ENCODE peak calls at places on chromosomes 13 and 19, in nine cellular contexts. One of them, this sample, is unnamed.

GRCh38 chr13:44574466-44574855 is 1.7 kb downstream of the TSC22D1 start:
- DNase-seq in psoas muscle: no peak
- DNase-seq in fibroblast of lung: no peak
- DNase-seq in PC-3: peak; percentile 38
- DNase-seq in neuronal stem cell: no peak
- DNase-seq in mucosa of descending colon: no peak
- DNase-seq in hepatocyte: no peak
- DNase-seq in suprapubic skin: no peak
- DNase-seq in Peyer's patch: no peak
- DNase-seq in this sample: no peak

GRCh38 chr13:112444416-112445399 is 68.6 kb downstream of the SPACA7 start:
- DNase-seq in psoas muscle: no peak
- DNase-seq in fibroblast of lung: no peak
- DNase-seq in PC-3: no peak
- DNase-seq in neuronal stem cell: no peak
- DNase-seq in mucosa of descending colon: no peak
- DNase-seq in hepatocyte: no peak
- DNase-seq in suprapubic skin: peak; percentile 72
- DNase-seq in Peyer's patch: no peak
- DNase-seq in this sample: no peak

GRCh38 chr13:32362574-32362973 is 47.3 kb downstream of the BRCA2 start:
- DNase-seq in psoas muscle: no peak
- DNase-seq in fibroblast of lung: no peak
- DNase-seq in PC-3: no peak
- DNase-seq in neuronal stem cell: no peak
- DNase-seq in mucosa of descending colon: no peak
- DNase-seq in hepatocyte: no peak
- DNase-seq in suprapubic skin: no peak
- DNase-seq in Peyer's patch: no peak
- DNase-seq in this sample: no peak

GRCh38 chr19:7534531-7534980 is 961 bp upstream of the PNPLA6 start:
- DNase-seq in psoas muscle: peak; percentile 68
- DNase-seq in fibroblast of lung: peak; percentile 88
- DNase-seq in PC-3: peak; percentile 56
- DNase-seq in neuronal stem cell: peak; percentile 83
- DNase-seq in mucosa of descending colon: peak; percentile 62
- DNase-seq in hepatocyte: peak; percentile 85
- DNase-seq in suprapubic skin: no peak
- DNase-seq in Peyer's patch: peak; percentile 70
- DNase-seq in this sample: peak; percentile 70

GRCh38 chr13:74067818-74068217 is 66.4 kb downstream of the KLF12 start:
- DNase-seq in psoas muscle: no peak
- DNase-seq in fibroblast of lung: peak; percentile 66
- DNase-seq in PC-3: peak; percentile 59
- DNase-seq in neuronal stem cell: no peak
- DNase-seq in mucosa of descending colon: no peak
- DNase-seq in hepatocyte: no peak
- DNase-seq in suprapubic skin: no peak
- DNase-seq in Peyer's patch: no peak
- DNase-seq in this sample: no peak

GRCh38 chr13:31175847-31176536 is 14.3 kb upstream of the HSPH1 start:
- DNase-seq in psoas muscle: no peak
- DNase-seq in fibroblast of lung: no peak
- DNase-seq in PC-3: no peak
- DNase-seq in neuronal stem cell: no peak
- DNase-seq in mucosa of descending colon: no peak
- DNase-seq in hepatocyte: no peak
- DNase-seq in suprapubic skin: no peak
- DNase-seq in Peyer's patch: no peak
- DNase-seq in this sample: no peak

GRCh38 chr13:46058268-46058667 is 5.7 kb upstream of the ZC3H13 start:
- DNase-seq in psoas muscle: no peak
- DNase-seq in fibroblast of lung: no peak
- DNase-seq in PC-3: no peak
- DNase-seq in neuronal stem cell: no peak
- DNase-seq in mucosa of descending colon: no peak
- DNase-seq in hepatocyte: no peak
- DNase-seq in suprapubic skin: no peak
- DNase-seq in Peyer's patch: no peak
- DNase-seq in this sample: no peak

GRCh38 chr19:11338164-11338563 is 1.3 kb downstream of the RAB3D start:
- DNase-seq in psoas muscle: no peak
- DNase-seq in fibroblast of lung: no peak
- DNase-seq in PC-3: no peak
- DNase-seq in neuronal stem cell: no peak
- DNase-seq in mucosa of descending colon: peak; percentile 52
- DNase-seq in hepatocyte: peak; percentile 58
- DNase-seq in suprapubic skin: no peak
- DNase-seq in Peyer's patch: no peak
- DNase-seq in this sample: no peak

GRCh38 chr19:8500158-8500557 is 2.3 kb downstream of the PRAM1 start:
- DNase-seq in psoas muscle: no peak
- DNase-seq in fibroblast of lung: no peak
- DNase-seq in PC-3: no peak
- DNase-seq in neuronal stem cell: no peak
- DNase-seq in mucosa of descending colon: no peak
- DNase-seq in hepatocyte: no peak
- DNase-seq in suprapubic skin: no peak
- DNase-seq in Peyer's patch: no peak
- DNase-seq in this sample: no peak

GRCh38 chr19:22893855-22894270 is 61.8 kb downstream of the ZNF723 start:
- DNase-seq in psoas muscle: no peak
- DNase-seq in fibroblast of lung: no peak
- DNase-seq in PC-3: no peak
- DNase-seq in neuronal stem cell: no peak
- DNase-seq in mucosa of descending colon: no peak
- DNase-seq in hepatocyte: no peak
- DNase-seq in suprapubic skin: no peak
- DNase-seq in Peyer's patch: no peak
- DNase-seq in this sample: no peak
- H3K9me3 ChIP-seq in psoas muscle: peaks cover 4% of the 10 kb centered on the region
- H3K9me3 ChIP-seq in fibroblast of lung: no peaks in the 10 kb centered on the region
- H3K9me3 ChIP-seq in PC-3: peaks cover 15% of the 10 kb centered on the region
- H3K9me3 ChIP-seq in neuronal stem cell: no peaks in the 10 kb centered on the region
- H3K9me3 ChIP-seq in mucosa of descending colon: peaks cover 82% of the 10 kb centered on the region
- H3K9me3 ChIP-seq in hepatocyte: no peaks in the 10 kb centered on the region
- H3K9me3 ChIP-seq in suprapubic skin: peaks cover 24% of the 10 kb centered on the region
- H3K9me3 ChIP-seq in Peyer's patch: peaks cover 17% of the 10 kb centered on the region
- H3K9me3 ChIP-seq in this sample: peaks cover 5% of the 10 kb centered on the region

DNA sequence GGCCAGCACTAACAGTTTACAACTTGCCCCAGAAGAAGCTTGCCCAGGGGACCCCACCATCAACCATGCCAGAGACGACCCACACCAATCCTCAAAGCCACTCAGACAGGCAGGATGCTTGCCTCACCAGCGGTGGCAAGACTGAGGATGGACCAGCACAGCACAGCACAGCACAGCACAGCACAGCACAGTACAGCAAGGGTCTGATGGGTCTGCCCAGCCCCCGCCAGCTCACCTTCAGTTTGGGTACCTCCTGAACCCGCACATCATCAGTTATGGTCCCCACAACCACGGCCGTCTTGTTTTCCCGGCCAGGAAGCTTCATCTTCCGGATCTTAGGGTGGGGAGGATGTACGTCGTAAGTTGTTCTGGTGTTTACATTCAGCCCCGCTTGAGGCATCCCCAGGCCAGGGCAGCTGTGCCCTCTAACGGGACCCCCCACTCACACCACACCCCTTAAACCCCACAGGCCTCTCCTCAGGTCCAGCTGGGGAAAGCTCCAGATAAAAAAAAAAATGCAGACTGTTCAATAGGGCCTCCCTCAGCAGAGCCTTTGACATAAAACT is 1.7 kb upstream of the FAM83E start:
- DNase-seq in psoas muscle: no peak
- DNase-seq in fibroblast of lung: no peak
- DNase-seq in PC-3: no peak
- DNase-seq in neuronal stem cell: no peak
- DNase-seq in mucosa of descending colon: no peak
- DNase-seq in hepatocyte: no peak
- DNase-seq in suprapubic skin: no peak
- DNase-seq in Peyer's patch: no peak
- DNase-seq in this sample: no peak
- H3K4me1 ChIP-seq in psoas muscle: peaks cover 37% of the 10 kb centered on the region
- H3K4me1 ChIP-seq in fibroblast of lung: peaks cover 12% of the 10 kb centered on the region
- H3K4me1 ChIP-seq in PC-3: peaks cover 27% of the 10 kb centered on the region
- H3K4me1 ChIP-seq in neuronal stem cell: peaks cover 8% of the 10 kb centered on the region
- H3K4me1 ChIP-seq in mucosa of descending colon: peaks cover 46% of the 10 kb centered on the region
- H3K4me1 ChIP-seq in hepatocyte: peaks cover 29% of the 10 kb centered on the region
- H3K4me1 ChIP-seq in suprapubic skin: peaks cover 57% of the 10 kb centered on the region
- H3K4me1 ChIP-seq in Peyer's patch: peaks cover 4% of the 10 kb centered on the region
- H3K4me1 ChIP-seq in this sample: peaks cover 25% of the 10 kb centered on the region

DNA sequence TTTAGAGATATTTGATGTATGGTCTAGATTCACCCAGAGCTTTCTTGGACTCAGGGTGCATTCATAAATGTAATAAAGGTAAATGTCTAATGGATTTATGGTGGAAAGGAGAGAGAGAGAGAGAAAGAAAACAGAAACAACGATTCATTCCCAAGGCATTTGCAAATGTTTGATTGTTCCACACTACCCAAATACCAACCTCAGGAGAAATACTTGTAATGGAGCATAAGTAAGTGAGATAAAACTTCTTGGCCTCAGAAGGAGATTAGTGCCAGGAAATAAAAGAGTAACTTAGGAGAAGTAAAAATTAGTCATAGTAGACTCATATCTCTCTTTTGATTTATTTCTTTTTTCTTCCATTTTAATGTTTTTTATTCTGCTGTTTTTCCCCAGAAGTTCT is 40.6 kb upstream of the DGKH start:
- DNase-seq in psoas muscle: no peak
- DNase-seq in fibroblast of lung: peak; percentile 94
- DNase-seq in PC-3: peak; percentile 51
- DNase-seq in neuronal stem cell: no peak
- DNase-seq in mucosa of descending colon: no peak
- DNase-seq in hepatocyte: no peak
- DNase-seq in suprapubic skin: no peak
- DNase-seq in Peyer's patch: no peak
- DNase-seq in this sample: no peak
- H3K9me3 ChIP-seq in psoas muscle: no peaks in the 10 kb centered on the region
- H3K9me3 ChIP-seq in fibroblast of lung: no peaks in the 10 kb centered on the region
- H3K9me3 ChIP-seq in PC-3: no peaks in the 10 kb centered on the region
- H3K9me3 ChIP-seq in neuronal stem cell: no peaks in the 10 kb centered on the region
- H3K9me3 ChIP-seq in mucosa of descending colon: no peaks in the 10 kb centered on the region
- H3K9me3 ChIP-seq in hepatocyte: no peaks in the 10 kb centered on the region
- H3K9me3 ChIP-seq in suprapubic skin: no peaks in the 10 kb centered on the region
- H3K9me3 ChIP-seq in Peyer's patch: no peaks in the 10 kb centered on the region
- H3K9me3 ChIP-seq in this sample: no peaks in the 10 kb centered on the region

GRCh38 chr19:3723110-3723488 is 14.9 kb downstream of the TJP3 start:
- DNase-seq in psoas muscle: no peak
- DNase-seq in fibroblast of lung: no peak
- DNase-seq in PC-3: no peak
- DNase-seq in neuronal stem cell: no peak
- DNase-seq in mucosa of descending colon: no peak
- DNase-seq in hepatocyte: no peak
- DNase-seq in suprapubic skin: no peak
- DNase-seq in Peyer's patch: no peak
- DNase-seq in this sample: no peak

GRCh38 chr19:3721131-3721899 is 13.1 kb downstream of the TJP3 start:
- DNase-seq in psoas muscle: peak; percentile 74
- DNase-seq in fibroblast of lung: peak; percentile 80
- DNase-seq in PC-3: peak; percentile 92
- DNase-seq in neuronal stem cell: peak; percentile 95
- DNase-seq in mucosa of descending colon: peak; percentile 96
- DNase-seq in hepatocyte: peak; percentile 95
- DNase-seq in suprapubic skin: peak; percentile 88
- DNase-seq in Peyer's patch: peak; percentile 98
- DNase-seq in this sample: no peak

GRCh38 chr19:3720533-3720917 is 12.3 kb downstream of the TJP3 start:
- DNase-seq in psoas muscle: no peak
- DNase-seq in fibroblast of lung: no peak
- DNase-seq in PC-3: no peak
- DNase-seq in neuronal stem cell: no peak
- DNase-seq in mucosa of descending colon: peak; percentile 93
- DNase-seq in hepatocyte: peak; percentile 78
- DNase-seq in suprapubic skin: no peak
- DNase-seq in Peyer's patch: peak; percentile 94
- DNase-seq in this sample: no peak

GRCh38 chr19:3722443-3723109 is 14.4 kb downstream of the TJP3 start:
- DNase-seq in psoas muscle: no peak
- DNase-seq in fibroblast of lung: no peak
- DNase-seq in PC-3: peak; percentile 48
- DNase-seq in neuronal stem cell: no peak
- DNase-seq in mucosa of descending colon: peak; percentile 88
- DNase-seq in hepatocyte: peak; percentile 84
- DNase-seq in suprapubic skin: no peak
- DNase-seq in Peyer's patch: peak; percentile 91
- DNase-seq in this sample: no peak

GRCh38 chr19:3721900-3722442 is 13.8 kb downstream of the TJP3 start:
- DNase-seq in psoas muscle: no peak
- DNase-seq in fibroblast of lung: no peak
- DNase-seq in PC-3: no peak
- DNase-seq in neuronal stem cell: no peak
- DNase-seq in mucosa of descending colon: no peak
- DNase-seq in hepatocyte: no peak
- DNase-seq in suprapubic skin: no peak
- DNase-seq in Peyer's patch: no peak
- DNase-seq in this sample: no peak
- H3K4me1 ChIP-seq in psoas muscle: no peaks in the 10 kb centered on the region
- H3K4me1 ChIP-seq in fibroblast of lung: no peaks in the 10 kb centered on the region
- H3K4me1 ChIP-seq in PC-3: no peaks in the 10 kb centered on the region
- H3K4me1 ChIP-seq in neuronal stem cell: peaks cover 6% of the 10 kb centered on the region
- H3K4me1 ChIP-seq in mucosa of descending colon: peaks cover 56% of the 10 kb centered on the region
- H3K4me1 ChIP-seq in hepatocyte: peaks cover 9% of the 10 kb centered on the region
- H3K4me1 ChIP-seq in suprapubic skin: peaks cover 27% of the 10 kb centered on the region
- H3K4me1 ChIP-seq in Peyer's patch: no peaks in the 10 kb centered on the region
- H3K4me1 ChIP-seq in this sample: no peaks in the 10 kb centered on the region

GRCh38 chr19:18160792-18161690 is 8.1 kb downstream of the PIK3R2 start:
- DNase-seq in psoas muscle: peak; percentile 79
- DNase-seq in fibroblast of lung: peak; percentile 26
- DNase-seq in PC-3: peak; percentile 78
- DNase-seq in neuronal stem cell: peak; percentile 66
- DNase-seq in mucosa of descending colon: peak; percentile 80
- DNase-seq in hepatocyte: peak; percentile 90
- DNase-seq in suprapubic skin: no peak
- DNase-seq in Peyer's patch: peak; percentile 87
- DNase-seq in this sample: no peak
- H3K9me3 ChIP-seq in psoas muscle: no peaks in the 10 kb centered on the region
- H3K9me3 ChIP-seq in fibroblast of lung: no peaks in the 10 kb centered on the region
- H3K9me3 ChIP-seq in PC-3: no peaks in the 10 kb centered on the region
- H3K9me3 ChIP-seq in neuronal stem cell: no peaks in the 10 kb centered on the region
- H3K9me3 ChIP-seq in mucosa of descending colon: no peaks in the 10 kb centered on the region
- H3K9me3 ChIP-seq in hepatocyte: no peaks in the 10 kb centered on the region
- H3K9me3 ChIP-seq in suprapubic skin: no peaks in the 10 kb centered on the region
- H3K9me3 ChIP-seq in Peyer's patch: no peaks in the 10 kb centered on the region
- H3K9me3 ChIP-seq in this sample: no peaks in the 10 kb centered on the region

GRCh38 chr19:45138303-45138751 is 22.5 kb downstream of the NKPD1 start:
- DNase-seq in psoas muscle: no peak
- DNase-seq in fibroblast of lung: no peak
- DNase-seq in PC-3: no peak
- DNase-seq in neuronal stem cell: no peak
- DNase-seq in mucosa of descending colon: no peak
- DNase-seq in hepatocyte: no peak
- DNase-seq in suprapubic skin: no peak
- DNase-seq in Peyer's patch: no peak
- DNase-seq in this sample: no peak
- H3K4me1 ChIP-seq in psoas muscle: peaks cover 4% of the 10 kb centered on the region
- H3K4me1 ChIP-seq in fibroblast of lung: peaks cover 6% of the 10 kb centered on the region
- H3K4me1 ChIP-seq in PC-3: no peaks in the 10 kb centered on the region
- H3K4me1 ChIP-seq in neuronal stem cell: peaks cover 13% of the 10 kb centered on the region
- H3K4me1 ChIP-seq in mucosa of descending colon: no peaks in the 10 kb centered on the region
- H3K4me1 ChIP-seq in hepatocyte: peaks cover 3% of the 10 kb centered on the region
- H3K4me1 ChIP-seq in suprapubic skin: peaks cover 23% of the 10 kb centered on the region
- H3K4me1 ChIP-seq in Peyer's patch: no peaks in the 10 kb centered on the region
- H3K4me1 ChIP-seq in this sample: no peaks in the 10 kb centered on the region

GRCh38 chr13:29103036-29103800 is 283.1 kb downstream of the MTUS2 start:
- DNase-seq in psoas muscle: no peak
- DNase-seq in fibroblast of lung: no peak
- DNase-seq in PC-3: no peak
- DNase-seq in neuronal stem cell: no peak
- DNase-seq in mucosa of descending colon: no peak
- DNase-seq in hepatocyte: no peak
- DNase-seq in suprapubic skin: no peak
- DNase-seq in Peyer's patch: no peak
- DNase-seq in this sample: no peak
- H3K9me3 ChIP-seq in psoas muscle: no peaks in the 10 kb centered on the region
- H3K9me3 ChIP-seq in fibroblast of lung: no peaks in the 10 kb centered on the region
- H3K9me3 ChIP-seq in PC-3: no peaks in the 10 kb centered on the region
- H3K9me3 ChIP-seq in neuronal stem cell: no peaks in the 10 kb centered on the region
- H3K9me3 ChIP-seq in mucosa of descending colon: no peaks in the 10 kb centered on the region
- H3K9me3 ChIP-seq in hepatocyte: no peaks in the 10 kb centered on the region
- H3K9me3 ChIP-seq in suprapubic skin: no peaks in the 10 kb centered on the region
- H3K9me3 ChIP-seq in Peyer's patch: no peaks in the 10 kb centered on the region
- H3K9me3 ChIP-seq in this sample: no peaks in the 10 kb centered on the region

This sample was measured in RWPE2.